ENCODE peak calls at places on chromosomes 2 and 18, in four cellular contexts. T, Z, Q and S are unnamed samples.

GRCh38 chr2:210224660-210225460 is at the start of gene ACADL:
- DNase-seq in Q (peak), Z (no peak), T (no peak), S (no peak)

GRCh38 chr18:49911414-49911813 is 98.1 kb upstream of the ACAA2 start:
- DNase-seq in T (no peak), Q (no peak), Z (peak), S (no peak)

GRCh38 chr18:7957297-7957696 is 390.2 kb downstream of the PTPRM start:
- DNase-seq in T (no peak), Z (no peak), Q (no peak), S (no peak)

GRCh38 chr2:202436631-202437030 is 60.5 kb downstream of the BMPR2 start:
- DNase-seq in Z (no peak), T (no peak), Q (no peak), S (no peak)

GRCh38 chr18:35397976-35398375 is 20.8 kb upstream of the ZNF396 start:
- DNase-seq in Z (no peak), Q (no peak), T (no peak), S (no peak)

GRCh38 chr2:5479265-5479928 is 212.8 kb upstream of the SOX11 start:
- DNase-seq in T (no peak), Z (no peak), Q (peak), S (no peak)

GRCh38 chr2:188244383-188244782 is 47.3 kb upstream of the GULP1 start:
- DNase-seq in T (no peak), Z (no peak), Q (no peak), S (no peak)

GRCh38 chr2:218960196-218961165 is 1.0 kb downstream of the CDK5R2 start:
- DNase-seq in Q (peak), T (no peak), Z (no peak), S (no peak)

GRCh38 chr2:234211797-234212196 is 161.3 kb downstream of the SPP2 start:
- DNase-seq in T (no peak), Z (no peak), Q (no peak), S (no peak)

GRCh38 chr2:229342376-229342775 is 71.3 kb upstream of the PID1 start:
- DNase-seq in Z (peak), Q (peak), T (no peak), S (peak)

GRCh38 chr2:46831037-46831868 is 84.4 kb downstream of the MCFD2 start:
- DNase-seq in T (no peak), Q (no peak), Z (no peak), S (no peak)

GRCh38 chr18:13264091-13264777 is 45.7 kb downstream of the LDLRAD4 start:
- DNase-seq in Q (peak), T (no peak), Z (no peak), S (no peak)

GRCh38 chr2:151338115-151338514 is 19.3 kb upstream of the TNFAIP6 start:
- DNase-seq in T (no peak), Z (no peak), Q (no peak), S (no peak)

GRCh38 chr2:151183072-151183580 is 78.5 kb downstream of the RBM43 start:
- DNase-seq in Z (no peak), T (no peak), Q (no peak), S (no peak)

GRCh38 chr2:207216454-207216853 is 50.7 kb upstream of the KLF7 start:
- DNase-seq in Q (no peak), Z (no peak), T (no peak), S (no peak)

GRCh38 chr2:201656740-201657139 is 13.4 kb upstream of the TMEM237 start:
- DNase-seq in T (no peak), Q (no peak), Z (no peak), S (no peak)

GRCh38 chr2:240278661-240279060 is 138.2 kb upstream of the OTOS start:
- DNase-seq in Q (no peak), Z (no peak), T (no peak), S (no peak)

GRCh38 chr2:153519260-153519875 is 40.8 kb upstream of the RPRM start:
- DNase-seq in T (peak), Q (peak), Z (peak), S (peak)

GRCh38 chr2:168740360-168740759 is 62.1 kb upstream of the NOSTRIN start:
- DNase-seq in T (no peak), Q (no peak), Z (no peak), S (no peak)

GRCh38 chr2:145484443-145485086 is 964.6 kb upstream of the ZEB2 start:
- DNase-seq in T (no peak), Q (no peak), Z (no peak), S (peak)

GRCh38 chr18:21739604-21740473 is 753 bp upstream of the MIB1 start:
- DNase-seq in T (no peak), Z (no peak), Q (peak), S (peak)

GRCh38 chr2:191316246-191316645 is 71.0 kb downstream of the MYO1B start:
- DNase-seq in T (no peak), Q (no peak), Z (no peak), S (no peak)

DNA sequence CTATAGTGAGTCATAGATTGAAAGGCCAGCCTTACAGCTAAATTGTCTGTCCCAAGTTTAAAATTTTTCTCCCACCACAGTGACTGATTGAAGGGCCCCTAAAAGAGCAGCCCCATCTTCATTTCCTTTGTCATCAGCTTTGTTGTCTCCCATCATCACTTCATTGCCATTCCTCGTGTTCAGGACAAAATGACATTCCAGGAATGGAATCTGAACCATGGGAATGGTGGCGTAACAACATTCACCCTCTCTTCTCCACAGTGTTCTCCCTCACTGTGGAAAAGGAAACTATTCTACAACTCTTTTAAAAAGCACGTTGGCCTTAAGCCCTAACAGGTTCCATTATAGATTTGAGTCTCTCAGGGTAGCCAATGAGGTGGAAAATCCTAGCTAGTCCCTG is 52.1 kb downstream of the PSTPIP2 start:
- DNase-seq in T (no peak), Z (no peak), Q (no peak), S (no peak)
- TF ChIP-seq NFIC in T (no peak), Z (no peak), Q (no peak), S (no peak)

GRCh38 chr2:11701831-11702301 is 31.9 kb upstream of the NTSR2 start:
- DNase-seq in Q (no peak), Z (no peak), T (peak), S (no peak)

GRCh38 chr2:11698009-11698922 is 28.3 kb upstream of the NTSR2 start:
- DNase-seq in T (no peak), Q (no peak), Z (peak), S (no peak)

GRCh38 chr2:11701206-11701605 is 31.2 kb upstream of the NTSR2 start:
- DNase-seq in Z (no peak), Q (no peak), T (no peak), S (no peak)

GRCh38 chr2:11697103-11697871 is 27.3 kb upstream of the NTSR2 start:
- DNase-seq in T (no peak), Z (no peak), Q (peak), S (no peak)

GRCh38 chr2:11699686-11700670 is 30.0 kb upstream of the NTSR2 start:
- DNase-seq in Z (no peak), T (no peak), Q (peak), S (no peak)
- TF ChIP-seq NFIC in Z (no peak), T (no peak), Q (no peak), S (no peak)

DNA sequence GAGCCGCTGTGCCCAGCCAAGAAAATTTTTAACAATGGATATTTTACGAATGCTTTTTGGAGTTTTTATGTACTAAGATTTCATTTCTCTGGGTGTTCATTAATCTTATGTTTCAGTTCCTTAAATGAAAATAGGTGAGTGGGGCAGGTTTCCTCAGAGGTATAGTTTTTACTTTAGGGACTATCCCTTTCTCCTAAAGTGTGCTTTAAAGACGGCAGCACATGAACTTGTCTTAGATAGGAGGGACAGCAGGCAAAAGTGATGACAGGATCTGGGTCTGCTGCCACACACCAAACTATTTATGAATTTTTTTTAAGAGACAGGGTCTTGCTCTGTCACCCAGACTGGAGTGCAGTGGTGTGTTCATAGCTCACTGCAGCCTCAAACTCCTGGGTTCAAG is 8.0 kb upstream of the REL start:
- DNase-seq in T (peak), Z (no peak), Q (no peak), S (no peak)
- TF ChIP-seq NFIC in T (peak), Z (no peak), Q (no peak), S (no peak)

GRCh38 chr2:217338306-217338916 is 478.5 kb upstream of the TNP1 start:
- DNase-seq in Q (peak), Z (peak), T (no peak), S (no peak)
- TF ChIP-seq NFIC in Q (peak), Z (no peak), T (no peak), S (no peak)

GRCh38 chr18:61754039-61754583 is 138.7 kb downstream of the RNF152 start:
- DNase-seq in Q (no peak), Z (no peak), T (no peak), S (no peak)
- TF ChIP-seq NFIC in Q (no peak), Z (no peak), T (no peak), S (no peak)